ENCODE peak calls at places on chromosomes 3 and 15, in five cellular contexts. G, K, M, D and J are unnamed samples.

GRCh38 chr3:126025116-126025729 is 56.2 kb downstream of the ROPN1B start:
- DNase-seq in G (no peak), K (no peak), M (no peak), D (peak; percentile 54), J (no peak)

GRCh38 chr3:177382944-177383343 is 185.7 kb upstream of the TBL1XR1 start:
- DNase-seq in G (no peak), K (no peak), M (no peak), D (no peak), J (no peak)

GRCh38 chr3:151864423-151865101 is 8.9 kb upstream of the SUCNR1 start:
- DNase-seq in G (no peak), K (no peak), M (no peak), D (no peak), J (no peak)

GRCh38 chr3:197545111-197545510 is 10.7 kb downstream of the BDH1 start:
- DNase-seq in G (no peak), K (no peak), M (peak; percentile 65), D (no peak), J (no peak)

GRCh38 chr15:91224750-91225380 is 124.8 kb downstream of the SV2B start:
- DNase-seq in G (peak; percentile 14), K (no peak), M (no peak), D (no peak), J (no peak)

GRCh38 chr3:151503074-151503473 is 42.2 kb upstream of the IGSF10 start:
- DNase-seq in G (no peak), K (no peak), M (no peak), D (no peak), J (no peak)

GRCh38 chr3:153293222-153293621 is 131.2 kb downstream of the RAP2B start:
- DNase-seq in G (no peak), K (no peak), M (no peak), D (no peak), J (no peak)

GRCh38 chr3:182115328-182116045 is 403.8 kb downstream of the SOX2 start:
- DNase-seq in G (no peak), K (no peak), M (no peak), D (no peak), J (no peak)

GRCh38 chr15:96468036-96468435 is 137.5 kb downstream of the NR2F2 start:
- DNase-seq in G (no peak), K (no peak), M (no peak), D (no peak), J (no peak)

GRCh38 chr3:197149528-197149927 is 119.9 kb upstream of the MELTF start:
- DNase-seq in G (no peak), K (no peak), M (no peak), D (no peak), J (no peak)

GRCh38 chr3:10010546-10011465 is 15.4 kb upstream of the FANCD2 start:
- DNase-seq in G (peak; percentile 85), K (peak; percentile 92), M (peak; percentile 36), D (peak; percentile 99), J (peak; percentile 99)

GRCh38 chr3:14783480-14784086 is 35.2 kb upstream of the FGD5 start:
- DNase-seq in G (no peak), K (no peak), M (no peak), D (peak; percentile 47), J (peak; percentile 41)

GRCh38 chr3:116770815-116771450 is 61.4 kb downstream of the TUSC7 start:
- DNase-seq in G (peak; percentile 19), K (peak; percentile 63), M (peak; percentile 76), D (no peak), J (no peak)

GRCh38 chr15:29795610-29796009 is 26.7 kb downstream of the TJP1 start:
- DNase-seq in G (no peak), K (no peak), M (no peak), D (no peak), J (no peak)

GRCh38 chr15:101167791-101168462 is 83.9 kb downstream of the CHSY1 start:
- DNase-seq in G (no peak), K (no peak), M (no peak), D (peak; percentile 95), J (peak; percentile 92)

GRCh38 chr15:24617646-24618045 is 57.9 kb upstream of the NPAP1 start:
- DNase-seq in G (no peak), K (no peak), M (no peak), D (no peak), J (no peak)

GRCh38 chr15:70486451-70487379 is 276.6 kb downstream of the UACA start:
- DNase-seq in G (no peak), K (no peak), M (no peak), D (peak; percentile 87), J (peak; percentile 85)

GRCh38 chr3:145013931-145014330 is 1042.3 kb downstream of the DIPK2A start:
- DNase-seq in G (no peak), K (no peak), M (no peak), D (no peak), J (no peak)

GRCh38 chr3:183371672-183371968 is 56.8 kb downstream of the MCF2L2 start:
- DNase-seq in G (no peak), K (no peak), M (no peak), D (no peak), J (no peak)

GRCh38 chr15:40992241-40992741 is 39.0 kb downstream of the CHAC1 start:
- DNase-seq in G (no peak), K (no peak), M (no peak), D (no peak), J (no peak)

GRCh38 chr3:156160653-156161052 is 40.3 kb downstream of the KCNAB1 start:
- DNase-seq in G (no peak), K (no peak), M (no peak), D (no peak), J (no peak)

GRCh38 chr3:136750209-136750921 is 1.8 kb downstream of the STAG1 start:
- DNase-seq in G (no peak), K (no peak), M (no peak), D (no peak), J (no peak)